ENCODE peak calls at places on chromosomes 6 and 20, in four cellular contexts. Q is AG20443, U is NCI-H1694, V is BJ. P is an unnamed sample.

GRCh38 chr20:43170771-43171170 is 18.9 kb downstream of the PTPRT start:
- DNase-seq in Q (no peak), U (no peak), V (no peak), P (no peak)

GRCh38 chr6:113823916-113824315 is 33.2 kb upstream of the MARCKS start:
- DNase-seq in Q (no peak), U (no peak), V (no peak), P (no peak)

GRCh38 chr20:21048841-21049273 is 57.3 kb downstream of the LINC00237 start:
- DNase-seq in Q (peak), U (no peak), V (no peak), P (no peak)

GRCh38 chr6:113203135-113203534 is 654.0 kb upstream of the MARCKS start:
- DNase-seq in Q (no peak), U (no peak), V (no peak), P (no peak)

GRCh38 chr6:137353346-137353745 is 134.2 kb upstream of the IFNGR1 start:
- DNase-seq in Q (no peak), U (no peak), V (no peak), P (no peak)

GRCh38 chr6:163860194-163861081 is 445.9 kb downstream of the QKI start:
- DNase-seq in Q (peak), U (no peak), V (peak), P (peak)

GRCh38 chr20:63898882-63899558 is 4.1 kb downstream of the DNAJC5 start:
- DNase-seq in Q (no peak), U (no peak), V (no peak), P (no peak)

GRCh38 chr20:8721098-8721497 is 347.8 kb upstream of the PLCB4 start:
- DNase-seq in Q (peak), U (peak), V (no peak), P (peak)

GRCh38 chr6:9370480-9370879 is 935.1 kb upstream of the SLC35B3 start:
- DNase-seq in Q (no peak), U (no peak), V (no peak), P (no peak)

GRCh38 chr6:144075884-144076283 is 19.5 kb downstream of the SF3B5 start:
- DNase-seq in Q (no peak), U (no peak), V (no peak), P (no peak)

GRCh38 chr6:27311806-27312145 is 297 bp downstream of the POM121L2 start:
- DNase-seq in Q (no peak), U (no peak), V (no peak), P (no peak)

GRCh38 chr6:14758421-14759043 is 487.3 kb upstream of the JARID2 start:
- DNase-seq in Q (no peak), U (peak), V (no peak), P (no peak)

GRCh38 chr6:101013612-101014195 is 132.6 kb upstream of the ASCC3 start:
- DNase-seq in Q (no peak), U (no peak), V (no peak), P (no peak)

GRCh38 chr6:147430811-147431210 is 77.7 kb upstream of the SAMD5 start:
- DNase-seq in Q (no peak), U (no peak), V (no peak), P (no peak)

GRCh38 chr6:9789201-9789600 is 625.7 kb downstream of the TFAP2A start:
- DNase-seq in Q (peak), U (no peak), V (peak), P (no peak)

GRCh38 chr20:50379049-50379990 is 130.9 kb upstream of the PTPN1 start:
- DNase-seq in Q (peak), U (no peak), V (peak), P (peak)

GRCh38 chr6:135181333-135182119 is 418 bp downstream of the MYB start:
- DNase-seq in Q (no peak), U (no peak), V (no peak), P (no peak)

GRCh38 chr20:61959301-61959700 is 106.4 kb downstream of the TAF4 start:
- DNase-seq in Q (no peak), U (no peak), V (no peak), P (no peak)

GRCh38 chr6:131754715-131755567 is 44.1 kb upstream of the CTAGE9 start:
- DNase-seq in Q (no peak), U (no peak), V (no peak), P (no peak)

GRCh38 chr6:69871107-69871506 is 4.8 kb downstream of the COL19A1 start:
- DNase-seq in Q (no peak), U (no peak), V (no peak), P (no peak)

GRCh38 chr6:105892577-105893262 is 193.4 kb upstream of the PRDM1 start:
- DNase-seq in Q (no peak), U (no peak), V (no peak), P (no peak)

GRCh38 chr6:37966801-37967200 is 147.3 kb downstream of the ZFAND3 start:
- DNase-seq in Q (no peak), U (no peak), V (no peak), P (no peak)

GRCh38 chr20:50281831-50282591 is 91.4 kb downstream of the CEBPB start:
- DNase-seq in Q (no peak), U (no peak), V (no peak), P (no peak)

GRCh38 chr6:27478706-27479318 is 5.9 kb upstream of the ZNF184 start:
- DNase-seq in Q (peak), U (peak), V (peak), P (peak)

GRCh38 chr20:33783818-33784217 is 27.3 kb upstream of the CHMP4B start:
- DNase-seq in Q (no peak), U (no peak), V (no peak), P (no peak)

GRCh38 chr6:152897807-152898399 is 84.9 kb downstream of the FBXO5 start:
- DNase-seq in Q (peak), U (peak), V (no peak), P (peak)

GRCh38 chr20:48691523-48691922 is 136.3 kb downstream of the PREX1 start:
- DNase-seq in Q (no peak), U (no peak), V (no peak), P (no peak)

GRCh38 chr20:5996765-5997164 is 46.3 kb downstream of the MCM8 start:
- DNase-seq in Q (no peak), U (no peak), V (no peak), P (no peak)

GRCh38 chr6:160132776-160133338 is 11.2 kb downstream of the SLC22A1 start:
- DNase-seq in Q (peak), U (no peak), V (no peak), P (no peak)

GRCh38 chr6:34145161-34146020 is 496 bp downstream of the GRM4 start:
- DNase-seq in Q (peak), U (no peak), V (no peak), P (no peak)

GRCh38 chr20:34538671-34539123 is 19.8 kb upstream of the MAP1LC3A start:
- DNase-seq in Q (peak), U (no peak), V (no peak), P (no peak)

GRCh38 chr6:143054329-143054728 is 6.4 kb upstream of the AIG1 start:
- DNase-seq in Q (no peak), U (no peak), V (no peak), P (no peak)

GRCh38 chr20:58008413-58008812 is 220.0 kb downstream of the ANKRD60 start:
- DNase-seq in Q (no peak), U (no peak), V (no peak), P (no peak)

GRCh38 chr6:169780571-169781091 is 29.2 kb downstream of the ERMARD start:
- DNase-seq in Q (no peak), U (no peak), V (no peak), P (no peak)

GRCh38 chr6:43521836-43522235 is 4.9 kb downstream of the POLR1C start:
- DNase-seq in Q (no peak), U (no peak), V (no peak), P (no peak)

GRCh38 chr20:52590100-52590499 is 382.1 kb upstream of the TSHZ2 start:
- DNase-seq in Q (no peak), U (no peak), V (no peak), P (no peak)

GRCh38 chr20:6489361-6490154 is 277.9 kb upstream of the BMP2 start:
- DNase-seq in Q (no peak), U (no peak), V (no peak), P (peak)

GRCh38 chr6:30985490-30985889 is 2.0 kb downstream of the MUC21 start:
- DNase-seq in Q (no peak), U (no peak), V (no peak), P (no peak)